ENCODE peak calls at places on chromosomes 1 and 21, in seven cellular contexts. F is stimulated activated CD4-positive, alpha-beta T cell treated with anti-CD3 and anti-CD28 coated beads, Interleukin-4, amount 100 ng/mL, for 1 hour; X is keratinocyte; B is choroid plexus epithelial cell; N is RPMI7951; G is cardiac fibroblast; Z is pancreas. U is an unnamed sample.

GRCh38 chr1:198904356-198904755 is 265.5 kb downstream of the PTPRC start:
- DNase-seq in F (no peak), N (no peak), X (no peak), B (peak; percentile 62), Z (no peak), G (peak; percentile 64), U (no peak)

GRCh38 chr1:3902111-3902511 is 2.0 kb upstream of the C1orf174 start:
- DNase-seq in N (no peak), X (no peak), F (no peak), B (no peak), Z (no peak), G (no peak), U (no peak)

GRCh38 chr1:181763736-181764135 is 280.4 kb downstream of the CACNA1E start:
- DNase-seq in Z (no peak), G (no peak), X (no peak), F (no peak), B (no peak), N (no peak), U (no peak)

GRCh38 chr1:18373882-18374493 is 106.7 kb upstream of the KLHDC7A start:
- DNase-seq in F (no peak), G (no peak), X (no peak), N (no peak), B (no peak), Z (no peak), U (no peak)

GRCh38 chr1:169348356-169349036 is 19.1 kb downstream of the NME7 start:
- DNase-seq in Z (peak; percentile 7), F (no peak), G (peak; percentile 80), X (no peak), N (peak; percentile 37), B (peak; percentile 82), U (peak; percentile 70)

GRCh38 chr1:144551107-144551542 is 41.6 kb upstream of the PPIAL4F start:
- DNase-seq in F (peak; percentile 22), Z (no peak), X (no peak), B (no peak), G (peak; percentile 6), N (no peak), U (no peak)

GRCh38 chr21:34897828-34898227 is 151.3 kb downstream of the RUNX1 start:
- DNase-seq in Z (no peak), X (no peak), B (no peak), G (no peak), F (no peak), N (no peak), U (no peak)

GRCh38 chr1:12528021-12528852 is 89.8 kb downstream of the DHRS3 start:
- DNase-seq in F (no peak), B (peak; percentile 73), Z (peak; percentile 96), X (no peak), N (peak; percentile 86), G (peak; percentile 62), U (peak; percentile 71)

GRCh38 chr1:61741682-61742619 is at the start of gene PATJ:
- DNase-seq in X (no peak), Z (peak; percentile 86), F (peak; percentile 64), G (no peak), B (peak; percentile 5), N (peak; percentile 8), U (peak; percentile 23)

U was measured in myocyte.